ENCODE peak calls at places on chromosomes 3 and 15, in six cellular contexts. I, Y, R, T, N and K are unnamed samples.

GRCh38 chr3:69888040-69888945 is 111.2 kb upstream of the SAMMSON start:
- DNase-seq in I (no peak), Y (no peak), R (no peak), T (no peak), N (no peak), K (no peak)

GRCh38 chr15:100285641-100286295 is 56.0 kb downstream of the ADAMTS17 start:
- DNase-seq in I (no peak), Y (no peak), R (no peak), T (no peak), N (no peak), K (no peak)

GRCh38 chr3:185667574-185667973 is 81.5 kb downstream of the SENP2 start:
- DNase-seq in I (no peak), Y (no peak), R (no peak), T (no peak), N (no peak), K (no peak)

GRCh38 chr15:101378356-101378755 is 83.3 kb upstream of the SNRPA1 start:
- DNase-seq in I (no peak), Y (peak; percentile 30), R (no peak), T (no peak), N (no peak), K (no peak)

GRCh38 chr15:79394231-79394630 is 37.9 kb upstream of the MINAR1 start:
- DNase-seq in I (no peak), Y (no peak), R (peak; percentile 25), T (no peak), N (no peak), K (no peak)

GRCh38 chr3:85495602-85496001 is 536.8 kb downstream of the CADM2 start:
- DNase-seq in I (no peak), Y (no peak), R (no peak), T (no peak), N (no peak), K (no peak)

GRCh38 chr3:87468235-87468634 is 191.9 kb upstream of the POU1F1 start:
- DNase-seq in I (no peak), Y (no peak), R (peak; percentile 16), T (no peak), N (no peak), K (no peak)

GRCh38 chr3:83895892-83896291 is 1062.9 kb upstream of the CADM2 start:
- DNase-seq in I (no peak), Y (no peak), R (no peak), T (no peak), N (no peak), K (no peak)

GRCh38 chr3:46629571-46630517 is 17.5 kb downstream of the FAM240A start:
- DNase-seq in I (peak; percentile 78), Y (peak; percentile 94), R (peak; percentile 86), T (peak; percentile 73), N (peak; percentile 94), K (peak; percentile 82)

GRCh38 chr3:185283374-185283935 is 29.6 kb upstream of the EHHADH start:
- DNase-seq in I (no peak), Y (no peak), R (peak; percentile 10), T (no peak), N (no peak), K (no peak)

GRCh38 chr3:100207886-100208285 is 52.9 kb upstream of the TBC1D23 start:
- DNase-seq in I (no peak), Y (no peak), R (no peak), T (no peak), N (no peak), K (no peak)

GRCh38 chr3:126025862-126026261 is 56.9 kb downstream of the ROPN1B start:
- DNase-seq in I (no peak), Y (no peak), R (no peak), T (no peak), N (no peak), K (no peak)

GRCh38 chr15:62779041-62779810 is 263.3 kb upstream of the TPM1 start:
- DNase-seq in I (peak; percentile 60), Y (no peak), R (peak; percentile 75), T (no peak), N (no peak), K (no peak)

GRCh38 chr15:87871130-87871737 is 385.3 kb downstream of the NTRK3 start:
- DNase-seq in I (no peak), Y (no peak), R (no peak), T (no peak), N (no peak), K (no peak)

GRCh38 chr3:108130705-108131104 is 39.9 kb upstream of the CD47 start:
- DNase-seq in I (no peak), Y (no peak), R (no peak), T (no peak), N (no peak), K (no peak)

GRCh38 chr3:143726727-143727126 is 121.5 kb downstream of the SLC9A9 start:
- DNase-seq in I (no peak), Y (no peak), R (no peak), T (no peak), N (no peak), K (no peak)

GRCh38 chr3:36695769-36696137 is 68.6 kb downstream of the DCLK3 start:
- DNase-seq in I (no peak), Y (no peak), R (no peak), T (no peak), N (no peak), K (no peak)

GRCh38 chr3:71055602-71056001 is 527.9 kb downstream of the FOXP1 start:
- DNase-seq in I (no peak), Y (no peak), R (peak; percentile 91), T (no peak), N (no peak), K (no peak)
- H3K4me1 ChIP-seq in I (no peaks in the 10 kb centered on the region), Y (peaks cover 72% of the 10 kb centered on the region), R (peaks cover 100% of the 10 kb centered on the region), T (no peaks in the 10 kb centered on the region), N (peaks cover 45% of the 10 kb centered on the region), K (peaks cover 29% of the 10 kb centered on the region)

DNA sequence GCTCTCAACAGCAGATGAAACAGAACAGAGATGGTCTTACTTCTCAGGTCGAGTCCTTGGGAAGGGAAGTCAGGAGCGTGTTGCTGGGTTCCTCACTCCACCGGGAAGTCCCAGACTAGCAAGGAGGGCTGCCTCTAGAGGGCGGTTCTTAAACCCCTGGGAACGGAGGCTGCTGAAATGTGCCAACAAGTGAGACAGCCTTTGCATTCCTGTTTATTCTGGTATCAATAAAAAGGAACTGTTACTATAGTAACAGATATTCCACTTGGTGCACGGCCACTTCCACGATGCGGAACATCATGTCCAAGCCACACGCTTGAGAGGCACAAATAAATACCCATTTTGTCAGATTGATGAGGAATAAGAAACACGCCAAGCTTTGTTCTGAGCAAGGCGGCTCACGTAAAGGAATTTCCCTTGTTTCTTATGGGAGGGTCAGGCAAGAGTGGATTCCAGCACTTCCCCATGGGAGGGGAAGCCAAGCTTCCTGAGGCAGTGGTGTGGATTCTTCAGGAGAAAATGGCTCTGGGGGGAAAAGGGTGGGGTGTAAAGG is at the start of gene FAM107A:
- DNase-seq in I (peak; percentile 62), Y (peak; percentile 30), R (peak; percentile 83), T (no peak), N (no peak), K (peak; percentile 45)
- TF ChIP-seq POLR2A in I (no peak), Y (no peak), R (no peak), T (no peak), N (no peak), K (no peak)

GRCh38 chr3:109687626-109688025 is 350.3 kb upstream of the DPPA4 start:
- DNase-seq in I (no peak), Y (no peak), R (no peak), T (no peak), N (no peak), K (no peak)

GRCh38 chr3:109679672-109680071 is 342.3 kb upstream of the DPPA4 start:
- DNase-seq in I (no peak), Y (no peak), R (no peak), T (no peak), N (no peak), K (no peak)

GRCh38 chr3:109683746-109684145 is 346.4 kb upstream of the DPPA4 start:
- DNase-seq in I (no peak), Y (no peak), R (no peak), T (no peak), N (no peak), K (no peak)

DNA sequence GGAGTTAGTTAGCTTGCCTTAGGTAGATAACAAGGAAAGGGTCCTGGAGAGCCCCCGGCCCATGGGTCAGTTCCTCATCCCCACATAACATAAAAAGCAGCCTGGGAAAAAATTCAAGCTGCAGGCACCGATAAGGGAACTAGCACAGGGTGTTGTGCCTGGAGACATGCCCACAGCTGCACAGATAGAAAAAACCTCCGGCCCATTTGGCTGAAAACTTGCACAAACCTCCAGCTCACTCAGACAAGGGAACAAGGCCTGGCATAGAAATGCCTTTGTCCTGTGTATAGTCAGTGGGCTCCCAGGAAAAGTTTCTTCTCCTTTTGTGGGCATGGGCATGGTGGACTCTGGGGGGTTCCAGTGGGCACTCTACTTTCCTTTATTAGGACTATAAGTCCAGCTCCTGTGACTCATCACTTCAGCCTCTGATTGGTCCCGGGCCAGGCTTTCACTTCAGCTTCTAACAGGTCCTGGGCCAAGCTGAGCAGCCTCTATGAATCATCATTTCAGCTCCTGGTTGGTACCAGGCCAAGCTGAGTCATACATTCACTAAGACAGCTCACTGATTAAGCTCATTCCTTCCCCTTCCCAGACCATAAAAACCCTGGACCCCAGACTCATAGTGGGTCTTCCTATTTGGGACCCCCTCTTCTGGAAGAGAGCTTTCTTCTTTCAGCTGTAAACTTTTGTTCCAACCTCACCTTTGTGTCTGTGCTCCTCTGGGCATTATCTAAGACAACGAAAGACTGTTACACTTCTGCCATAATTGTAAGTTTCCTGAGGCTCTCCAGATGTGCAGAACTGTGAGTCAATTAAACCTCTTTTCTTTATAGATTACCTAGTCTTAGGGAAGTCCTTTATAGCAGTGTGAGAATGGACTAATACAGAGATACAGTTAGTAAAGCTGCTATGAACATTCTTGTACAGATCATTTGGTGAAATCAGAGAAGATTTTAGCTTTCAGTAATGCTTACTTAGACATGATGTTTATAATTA is 348.0 kb upstream of the DPPA4 start:
- DNase-seq in I (peak; percentile 64), Y (no peak), R (no peak), T (no peak), N (no peak), K (peak; percentile 37)
- H3K4me3 ChIP-seq in I (no peak overlapping the region), Y (no peak overlapping the region), R (no peak overlapping the region), T (no peak overlapping the region), N (no peak overlapping the region), K (no peak overlapping the region)

GRCh38 chr15:38885001-38885400 is 320.4 kb upstream of the RASGRP1 start:
- DNase-seq in I (peak; percentile 62), Y (no peak), R (peak; percentile 59), T (no peak), N (no peak), K (no peak)

GRCh38 chr15:38882226-38882625 is 317.6 kb upstream of the RASGRP1 start:
- DNase-seq in I (no peak), Y (no peak), R (no peak), T (no peak), N (no peak), K (no peak)

GRCh38 chr15:38885477-38885952 is 320.9 kb upstream of the RASGRP1 start:
- DNase-seq in I (no peak), Y (no peak), R (no peak), T (no peak), N (no peak), K (no peak)

GRCh38 chr15:38886315-38887163 is 321.9 kb upstream of the RASGRP1 start:
- DNase-seq in I (no peak), Y (no peak), R (no peak), T (no peak), N (no peak), K (no peak)

DNA sequence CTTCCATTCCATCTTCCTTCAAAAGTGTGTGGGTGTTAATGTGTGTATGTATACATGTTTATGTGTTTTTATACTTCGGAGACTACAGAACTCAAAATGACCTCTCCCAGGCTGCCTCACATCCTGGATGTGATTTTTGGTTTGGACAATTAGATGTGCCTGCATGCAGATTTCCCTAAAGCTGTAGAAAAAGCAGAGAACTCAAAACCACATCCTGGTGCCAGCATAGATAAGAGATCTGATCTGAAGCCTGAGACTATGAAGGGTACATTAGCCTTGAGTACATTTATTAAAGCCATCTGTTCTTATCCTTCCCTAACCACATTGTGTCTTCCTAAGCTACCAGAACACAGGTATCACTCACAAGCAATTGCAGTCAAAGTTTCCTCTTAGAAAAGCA is 319.4 kb upstream of the RASGRP1 start:
- DNase-seq in I (no peak), Y (no peak), R (peak; percentile 68), T (no peak), N (no peak), K (no peak)
- H3K4me1 ChIP-seq in I (no peaks in the 10 kb centered on the region), Y (peaks cover 3% of the 10 kb centered on the region), R (peaks cover 35% of the 10 kb centered on the region), T (no peaks in the 10 kb centered on the region), N (peaks cover 6% of the 10 kb centered on the region), K (no peaks in the 10 kb centered on the region)